ENCODE peak calls at places on chromosomes 4 and X, in four cellular contexts. O is endodermal cell, X is mammary epithelial cell, J is thoracic aorta. R is an unnamed sample.

GRCh38 chr4:83639849-83640493 is 104.1 kb downstream of the GPAT3 start:
- DNase-seq in X (peak; percentile 64), O (peak; percentile 82), J (no peak), R (peak; percentile 77)

GRCh38 chrX:135974279-135974856 is 580 bp upstream of the MMGT1 start:
- DNase-seq in J (peak; percentile 24), O (peak; percentile 89), X (no peak), R (no peak)

GRCh38 chr4:95155759-95156451 is 392.9 kb downstream of the UNC5C start:
- DNase-seq in O (no peak), X (peak; percentile 43), J (no peak), R (peak; percentile 46)

GRCh38 chrX:119251381-119251780 is 15.3 kb downstream of the PGRMC1 start:
- DNase-seq in X (no peak), J (no peak), O (no peak), R (no peak)

GRCh38 chr4:41994461-41994860 is 4.1 kb downstream of the SLC30A9 start:
- DNase-seq in O (no peak), J (no peak), X (no peak), R (no peak)

GRCh38 chr4:126702747-126703146 is 930.0 kb upstream of the INTU start:
- DNase-seq in O (no peak), X (no peak), J (no peak), R (no peak)

GRCh38 chr4:102411416-102411815 is 66.1 kb upstream of the SLC39A8 start:
- DNase-seq in X (peak; percentile 28), J (no peak), O (no peak), R (peak; percentile 17)

GRCh38 chrX:13463608-13464007 is 105.8 kb upstream of the EGFL6 start:
- DNase-seq in X (peak; percentile 53), J (peak; percentile 13), O (no peak), R (peak; percentile 93)

GRCh38 chrX:72107320-72107719 is 24.4 kb downstream of the RTL5 start:
- DNase-seq in J (no peak), X (peak; percentile 67), O (peak; percentile 50), R (peak; percentile 75)

GRCh38 chr4:151921811-151922210 is 161.0 kb upstream of the GATB start:
- DNase-seq in O (no peak), X (peak; percentile 32), J (no peak), R (peak; percentile 49)

GRCh38 chr4:1398686-1399507 is 7.3 kb downstream of the NKX1-1 start:
- DNase-seq in J (no peak), O (no peak), X (no peak), R (no peak)

GRCh38 chr4:153223935-153224334 is 19.7 kb downstream of the TRIM2 start:
- DNase-seq in X (peak; percentile 62), O (no peak), J (no peak), R (peak; percentile 66)

GRCh38 chr4:184802203-184803015 is 23.4 kb downstream of the ACSL1 start:
- DNase-seq in O (no peak), X (no peak), J (no peak), R (no peak)

GRCh38 chr4:1490011-1490905 is 84.0 kb upstream of the NKX1-1 start:
- DNase-seq in O (peak; percentile 31), J (no peak), X (no peak), R (no peak)

DNA sequence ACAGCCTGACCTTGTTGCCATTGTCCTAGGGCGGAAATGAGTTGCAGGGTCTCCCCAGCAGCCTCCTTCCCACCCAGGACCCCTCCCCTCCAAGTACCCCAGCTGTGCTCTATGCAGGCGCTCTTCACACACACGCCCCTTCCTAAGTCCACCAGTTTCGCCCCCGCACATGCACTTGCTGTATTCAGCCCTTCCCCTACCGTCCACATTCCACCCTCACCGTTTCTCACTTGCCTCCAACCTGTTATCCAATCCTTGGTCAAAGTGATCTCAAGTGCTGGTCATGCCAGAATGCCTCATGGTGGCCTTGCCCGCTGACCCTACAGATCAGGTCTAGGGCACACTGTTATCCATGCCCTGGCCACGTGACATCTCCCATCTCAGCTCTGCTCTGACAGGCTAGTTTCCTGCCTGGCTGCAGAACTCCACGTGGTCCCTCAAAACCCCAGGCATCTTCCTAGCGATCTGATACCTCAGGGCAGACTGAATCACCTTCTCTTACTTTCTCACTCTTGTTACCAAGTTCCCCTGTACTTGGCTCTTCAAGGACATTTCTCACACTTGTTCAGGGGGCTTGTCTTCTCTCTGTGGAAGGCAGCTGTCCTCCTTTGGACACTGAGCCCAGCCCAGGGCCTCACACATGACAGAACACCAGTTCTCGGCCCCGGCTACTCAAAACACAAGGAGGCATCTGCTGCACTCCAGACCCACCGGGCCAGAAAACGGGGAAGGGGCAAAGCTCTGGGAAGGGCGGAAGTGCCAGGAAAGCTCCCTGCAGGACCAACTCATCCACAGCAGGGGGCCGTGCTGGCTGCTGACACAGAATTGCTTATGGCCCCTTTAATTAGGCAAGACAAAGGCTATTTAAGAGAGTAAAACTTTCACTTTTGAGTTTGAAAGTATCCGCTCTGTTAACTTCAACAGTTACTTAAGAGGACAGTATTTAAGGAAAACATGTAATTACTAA is 39.9 kb downstream of the NSG1 start:
- DNase-seq in X (no peak), O (peak; percentile 92), J (no peak), R (peak; percentile 6)
- TF ChIP-seq CTCF in X (no peak), O (peak; percentile 19), J (no peak), R (no peak)

DNA sequence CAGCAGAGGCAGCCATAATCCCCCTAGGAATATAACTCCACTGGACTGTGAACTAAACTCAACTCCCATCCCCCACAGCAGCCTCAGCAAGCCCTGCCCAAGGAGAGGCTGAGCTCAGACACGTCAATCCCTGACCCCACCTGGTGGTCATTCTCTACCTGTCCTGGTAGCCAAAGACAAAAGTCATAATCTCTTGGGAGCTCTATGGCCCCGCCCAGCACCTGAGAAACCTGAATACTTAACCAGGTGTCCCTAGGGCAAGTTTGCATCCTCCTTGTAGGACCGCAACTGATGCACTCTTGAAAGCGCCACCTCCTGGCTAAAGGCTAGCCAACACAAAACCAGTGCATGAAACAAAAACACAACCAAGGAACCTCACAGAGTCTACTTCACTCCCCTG is 18.4 kb downstream of the CT47B1 start:
- DNase-seq in J (no peak), X (no peak), O (peak; percentile 91), R (peak; percentile 0)
- H3K27me3 ChIP-seq in J (no peaks in the 10 kb centered on the region), X (peaks cover 2% of the 10 kb centered on the region), O (peaks cover 7% of the 10 kb centered on the region), R (no peaks in the 10 kb centered on the region)

GRCh38 chr4:121182296-121182695 is 18.2 kb upstream of the TNIP3 start:
- DNase-seq in O (no peak), X (no peak), J (no peak), R (peak; percentile 38)
- H3K4me3 ChIP-seq in O (no peak overlapping the region), X (no peak overlapping the region), J (peak overlapping the region; percentile 20), R (no peak overlapping the region)

DNA sequence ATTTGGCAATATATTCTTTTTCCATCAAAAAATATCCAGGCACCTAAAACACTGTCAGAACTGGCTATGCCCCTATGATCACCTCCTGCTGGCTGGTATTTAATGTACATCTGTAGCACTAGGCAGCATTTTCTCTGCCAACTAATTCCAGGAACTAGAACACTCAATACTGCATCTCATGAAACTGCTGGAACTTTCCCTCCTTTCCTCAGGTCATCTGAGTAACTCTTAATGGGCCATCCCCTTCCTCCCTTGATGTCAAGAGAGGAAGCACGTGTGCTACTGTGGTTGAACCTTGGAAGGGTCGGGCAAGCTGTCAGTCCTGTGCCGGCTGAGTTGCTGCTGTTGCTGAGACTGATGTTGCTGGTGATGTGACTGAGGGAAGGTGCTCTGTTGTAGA is 39.4 kb downstream of the TMEM165 start:
- DNase-seq in O (no peak), J (no peak), X (no peak), R (peak; percentile 28)
- TF ChIP-seq CTCF in O (peak; percentile 57), J (peak; percentile 22), X (peak; percentile 12), R (peak; percentile 38)

GRCh38 chr4:7183161-7183560 is 9.2 kb upstream of the SORCS2 start:
- DNase-seq in X (no peak), O (peak; percentile 15), J (no peak), R (peak; percentile 43)
- H3K27me3 ChIP-seq in X (no peaks in the 10 kb centered on the region), O (peaks cover 21% of the 10 kb centered on the region), J (no peaks in the 10 kb centered on the region), R (no peaks in the 10 kb centered on the region)

GRCh38 chrX:1464282-1465131 is 11.8 kb upstream of the ASMTL start:
- DNase-seq in J (no peak), X (no peak), O (no peak), R (no peak)

GRCh38 chrX:1462110-1462509 is 9.4 kb upstream of the ASMTL start:
- DNase-seq in X (no peak), J (no peak), O (no peak), R (no peak)

GRCh38 chrX:1465261-1466231 is 12.8 kb upstream of the ASMTL start:
- DNase-seq in X (peak; percentile 23), J (no peak), O (no peak), R (no peak)

GRCh38 chrX:1462596-1463251 is 10.0 kb upstream of the ASMTL start:
- DNase-seq in J (no peak), X (no peak), O (no peak), R (peak; percentile 26)

GRCh38 chrX:1463581-1464281 is 11.0 kb upstream of the ASMTL start:
- DNase-seq in J (no peak), O (no peak), X (no peak), R (no peak)
- H3K4me3 ChIP-seq in J (no peak overlapping the region), O (no peak overlapping the region), X (no peak overlapping the region), R (no peak overlapping the region)

DNA sequence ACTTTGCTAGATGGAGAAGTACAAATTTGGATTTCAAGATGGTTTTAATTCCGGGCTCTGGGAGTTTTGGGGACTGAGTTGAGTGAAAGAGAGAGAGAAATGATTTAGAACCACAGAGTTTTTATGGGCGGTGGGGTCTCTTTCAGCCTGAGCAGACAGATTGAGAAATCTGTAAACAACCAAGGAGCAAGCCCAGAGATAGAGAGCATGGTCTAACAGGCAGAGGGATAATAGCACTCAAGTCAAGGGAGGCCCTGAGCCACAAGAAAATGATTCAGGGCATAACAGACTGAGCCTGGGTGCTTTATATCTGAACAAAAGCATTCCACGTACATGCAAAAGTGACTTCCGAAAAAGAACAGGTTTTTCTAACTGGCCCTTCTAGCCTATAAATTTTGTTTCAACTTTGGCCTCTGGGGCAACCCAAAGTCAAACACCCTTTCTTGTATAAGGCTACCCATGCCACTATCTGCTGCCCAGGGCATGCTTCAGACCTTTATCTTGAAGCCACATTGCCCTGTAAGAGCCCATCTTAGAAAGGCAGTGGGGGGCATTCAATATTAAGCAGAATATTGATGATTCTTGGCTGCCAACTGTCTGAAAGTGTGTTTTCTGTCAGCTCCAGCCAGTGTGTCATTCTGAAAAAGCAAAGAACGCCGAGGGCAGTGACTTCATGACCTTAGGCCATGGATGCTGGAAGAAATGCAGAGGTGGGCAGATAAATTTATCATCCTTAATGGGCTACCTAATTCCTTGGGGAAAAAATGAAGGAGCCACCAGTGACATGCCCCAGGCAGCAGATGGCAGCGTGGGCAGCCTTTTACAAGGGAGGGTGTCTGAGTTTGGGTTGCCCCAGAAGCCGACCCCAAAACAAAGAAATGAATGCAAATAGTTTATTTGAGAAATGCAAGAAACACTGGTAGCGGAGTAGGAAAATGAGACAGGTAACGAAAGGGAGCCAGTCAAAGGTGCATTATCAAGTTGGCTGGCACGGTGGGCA is 637.6 kb downstream of the MID1IP1 start:
- DNase-seq in J (no peak), X (no peak), O (peak; percentile 63), R (no peak)
- TF ChIP-seq CTCF in J (no peak), X (peak; percentile 3), O (peak; percentile 53), R (no peak)

DNA sequence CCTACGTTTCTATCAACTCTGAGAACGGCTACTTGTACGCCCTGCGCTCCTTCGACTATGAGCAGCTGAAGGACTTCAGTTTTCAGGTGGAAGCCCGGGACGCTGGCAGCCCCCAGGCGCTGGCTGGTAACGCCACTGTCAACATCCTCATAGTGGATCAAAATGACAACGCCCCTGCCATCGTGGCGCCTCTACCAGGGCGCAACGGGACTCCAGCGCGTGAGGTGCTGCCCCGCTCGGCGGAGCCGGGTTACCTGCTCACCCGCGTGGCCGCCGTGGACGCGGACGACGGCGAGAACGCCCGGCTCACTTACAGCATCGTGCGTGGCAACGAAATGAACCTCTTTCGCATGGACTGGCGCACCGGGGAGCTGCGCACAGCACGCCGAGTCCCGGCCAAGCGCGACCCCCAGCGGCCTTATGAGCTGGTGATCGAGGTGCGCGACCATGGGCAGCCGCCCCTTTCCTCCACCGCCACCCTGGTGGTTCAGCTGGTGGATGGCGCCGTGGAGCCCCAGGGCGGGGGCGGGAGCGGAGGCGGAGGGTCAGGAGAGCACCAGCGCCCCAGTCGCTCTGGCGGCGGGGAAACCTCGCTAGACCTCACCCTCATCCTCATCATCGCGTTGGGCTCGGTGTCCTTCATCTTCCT is 2.7 kb downstream of the PCDH10 start:
- DNase-seq in X (no peak), O (peak; percentile 87), J (no peak), R (no peak)
- H3K27me3 ChIP-seq in X (peaks cover 73% of the 10 kb centered on the region), O (peaks cover 6% of the 10 kb centered on the region), J (no peaks in the 10 kb centered on the region), R (peaks cover 54% of the 10 kb centered on the region)